ENCODE peak calls at places on chromosomes 12 and 14, in eight cellular contexts. M is nucleus accumbens; V is GM12892; A is naive B cell; U is stimulated activated CD4-positive, alpha-beta T cell treated with anti-CD3 and anti-CD28 coated beads, Interleukin-4, amount 100 ng/mL, for 4 hours; S is endothelial cell; P is left ventricle myocardium superior; Y is HCEC 1CT. H is an unnamed sample.

GRCh38 chr12:94152292-94153083 is 4.1 kb downstream of the PLXNC1 start:
- DNase-seq in M (no peak), V (no peak), A (no peak), U (no peak), S (no peak), P (no peak), Y (no peak), H (no peak)

GRCh38 chr12:92899388-92900001 is 29.6 kb downstream of the EEA1 start:
- DNase-seq in M (no peak), V (no peak), A (no peak), U (no peak), S (no peak), P (peak), Y (peak), H (peak)

GRCh38 chr12:51520576-51521325 is 70.3 kb upstream of the SCN8A start:
- DNase-seq in M (no peak), V (no peak), A (no peak), U (no peak), S (no peak), P (no peak), Y (no peak), H (no peak)

GRCh38 chr14:86912689-86913088 is 1080.3 kb downstream of the GALC start:
- DNase-seq in M (no peak), V (no peak), A (no peak), U (no peak), S (no peak), P (no peak), Y (no peak), H (no peak)

GRCh38 chr12:52200783-52201519 is 9.1 kb upstream of the KRT80 start:
- DNase-seq in M (no peak), V (no peak), A (no peak), U (no peak), S (no peak), P (no peak), Y (no peak), H (peak)

GRCh38 chr12:34289431-34290190 is 267.3 kb downstream of the ALG10 start:
- DNase-seq in M (no peak), V (no peak), A (no peak), U (no peak), S (no peak), P (peak), Y (no peak), H (no peak)

GRCh38 chr12:110109037-110109836 is 14.9 kb upstream of the IFT81 start:
- DNase-seq in M (no peak), V (no peak), A (no peak), U (no peak), S (no peak), P (peak), Y (peak), H (no peak)

GRCh38 chr12:114684870-114685273 is 897 bp upstream of the TBX3 start:
- DNase-seq in M (no peak), V (no peak), A (no peak), U (no peak), S (no peak), P (no peak), Y (no peak), H (no peak)

GRCh38 chr12:48160807-48161206 is 3.5 kb upstream of the ASB8 start:
- DNase-seq in M (no peak), V (no peak), A (no peak), U (no peak), S (no peak), P (no peak), Y (no peak), H (no peak)

GRCh38 chr12:9372202-9372601 is 164.0 kb upstream of the PZP start:
- DNase-seq in M (no peak), V (no peak), A (no peak), U (no peak), S (no peak), P (no peak), Y (no peak), H (no peak)

H was measured in BE2C.